ENCODE peak calls at places on chromosomes 2 and 18, in five cellular contexts. H is adrenal gland, A is vagina, D is ovary, N is OCI-LY7. Y is an unnamed sample.

GRCh38 chr2:8761529-8762164 is 75.8 kb downstream of the KIDINS220 start:
- DNase-seq in H (no peak), A (no peak), D (no peak), N (peak; percentile 45), Y (no peak)

GRCh38 chr2:117470311-117471095 is 344.0 kb upstream of the DDX18 start:
- DNase-seq in H (peak; percentile 23), A (no peak), D (no peak), N (peak; percentile 63), Y (no peak)

GRCh38 chr2:67574230-67574629 is 177.1 kb downstream of the ETAA1 start:
- DNase-seq in H (no peak), A (no peak), D (no peak), N (no peak), Y (no peak)

GRCh38 chr2:190360965-190361364 is 17.6 kb downstream of the INPP1 start:
- DNase-seq in H (no peak), A (no peak), D (no peak), N (no peak), Y (no peak)

GRCh38 chr2:219171231-219171651 is 1.4 kb upstream of the SLC23A3 start:
- DNase-seq in H (peak; percentile 82), A (no peak), D (peak; percentile 76), N (peak; percentile 63), Y (no peak)

GRCh38 chr2:229943171-229943570 is 20.9 kb downstream of the FBXO36 start:
- DNase-seq in H (no peak), A (no peak), D (no peak), N (no peak), Y (peak; percentile 23)

GRCh38 chr2:41728757-41729338 is 319.0 kb upstream of the PKDCC start:
- DNase-seq in H (peak; percentile 27), A (no peak), D (no peak), N (no peak), Y (no peak)

GRCh38 chr2:2409481-2409880 is 78.4 kb upstream of the MYT1L start:
- DNase-seq in H (no peak), A (no peak), D (no peak), N (no peak), Y (no peak)

GRCh38 chr2:213281156-213281555 is 3.1 kb upstream of the SPAG16 start:
- DNase-seq in H (no peak), A (no peak), D (no peak), N (no peak), Y (no peak)

GRCh38 chr2:120552800-120553471 is 182.7 kb upstream of the GLI2 start:
- DNase-seq in H (peak; percentile 93), A (no peak), D (peak; percentile 63), N (peak; percentile 2), Y (peak; percentile 87)

GRCh38 chr18:54181856-54182612 is 42.4 kb downstream of the MBD2 start:
- DNase-seq in H (no peak), A (no peak), D (no peak), N (no peak), Y (no peak)

GRCh38 chr2:113232730-113233129 is 46.0 kb downstream of the PAX8 start:
- DNase-seq in H (no peak), A (no peak), D (no peak), N (no peak), Y (no peak)

GRCh38 chr2:73823916-73824523 is 4.7 kb upstream of the STAMBP start:
- DNase-seq in H (peak; percentile 35), A (no peak), D (no peak), N (peak; percentile 79), Y (no peak)

GRCh38 chr2:8685697-8686358 is 4.0 kb downstream of the ID2 start:
- DNase-seq in H (peak; percentile 52), A (no peak), D (peak; percentile 78), N (peak; percentile 84), Y (peak; percentile 81)

GRCh38 chr2:54466880-54467279 is 10.8 kb downstream of the SPTBN1 start:
- DNase-seq in H (no peak), A (no peak), D (peak; percentile 32), N (no peak), Y (no peak)

GRCh38 chr2:19861771-19862170 is 40.0 kb downstream of the TTC32 start:
- DNase-seq in H (no peak), A (no peak), D (no peak), N (no peak), Y (no peak)

GRCh38 chr2:26052731-26053130 is 18.8 kb downstream of the RAB10 start:
- DNase-seq in H (no peak), A (no peak), D (no peak), N (no peak), Y (no peak)
- H3K4me1 ChIP-seq in H (peaks cover 74% of the 10 kb centered on the region), A (peaks cover 66% of the 10 kb centered on the region), D (peaks cover 11% of the 10 kb centered on the region), N (peaks cover 3% of the 10 kb centered on the region), Y (peaks cover 13% of the 10 kb centered on the region)

GRCh38 chr2:130826821-130827501 is 9.8 kb upstream of the ARHGEF4 start:
- DNase-seq in H (no peak), A (no peak), D (no peak), N (no peak), Y (no peak)
- H3K27ac ChIP-seq in H (no peak overlapping the region), A (no peak overlapping the region), D (no peak overlapping the region), N (no peak overlapping the region), Y (no peak overlapping the region)

DNA sequence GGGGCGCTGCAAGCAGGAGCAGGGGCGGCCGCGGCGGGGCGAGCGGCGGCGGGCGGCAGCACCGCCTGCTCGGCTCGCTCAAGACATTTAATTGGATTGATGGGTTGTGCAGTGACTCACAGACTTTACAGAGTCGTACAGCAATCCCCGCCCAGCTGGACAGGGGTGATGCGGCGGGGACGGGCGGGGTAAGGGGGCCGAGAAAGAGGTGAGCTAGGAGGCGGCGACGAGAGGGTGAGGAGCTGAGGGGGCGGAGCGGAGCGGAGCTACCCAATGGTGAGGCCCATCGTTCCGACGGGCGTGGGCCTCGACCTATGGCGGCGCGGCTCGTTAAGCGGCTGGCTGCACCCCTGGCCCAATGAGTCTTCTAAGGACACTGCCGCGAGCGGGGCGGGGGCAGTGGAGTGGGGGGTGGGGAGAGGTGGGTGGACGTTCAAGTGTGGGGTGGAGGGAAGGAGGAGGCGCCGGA is 97.1 kb upstream of the SERTAD2 start:
- DNase-seq in H (no peak), A (peak; percentile 100), D (peak; percentile 99), N (peak; percentile 99), Y (peak; percentile 99)
- TF ChIP-seq CTCF in H (peak; percentile 31), A (no peak), D (no peak), N (peak; percentile 14), Y (peak; percentile 25)

DNA sequence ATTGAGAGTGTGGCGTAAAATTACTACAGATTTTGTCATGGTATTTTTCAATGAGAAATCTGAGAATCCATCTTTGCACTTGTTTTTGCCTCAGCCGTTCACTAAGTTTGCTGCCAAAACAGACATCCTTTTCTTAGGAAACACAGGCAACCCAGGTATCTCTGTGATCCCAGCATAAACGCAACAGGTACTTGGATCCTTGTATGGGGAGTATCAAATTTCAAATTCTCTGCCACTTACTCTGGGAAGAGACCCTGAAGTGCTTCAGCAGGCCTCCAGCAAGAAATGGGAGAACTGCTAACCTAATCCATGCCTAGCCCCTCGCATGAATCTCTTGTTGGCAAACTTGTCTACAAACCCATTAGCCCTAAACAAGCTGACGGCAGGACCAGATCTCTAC is 83.1 kb downstream of the BCL11A start:
- DNase-seq in H (no peak), A (no peak), D (no peak), N (no peak), Y (no peak)
- H3K4me1 ChIP-seq in H (peaks cover 4% of the 10 kb centered on the region), A (no peaks in the 10 kb centered on the region), D (no peaks in the 10 kb centered on the region), N (peaks cover 10% of the 10 kb centered on the region), Y (no peaks in the 10 kb centered on the region)

DNA sequence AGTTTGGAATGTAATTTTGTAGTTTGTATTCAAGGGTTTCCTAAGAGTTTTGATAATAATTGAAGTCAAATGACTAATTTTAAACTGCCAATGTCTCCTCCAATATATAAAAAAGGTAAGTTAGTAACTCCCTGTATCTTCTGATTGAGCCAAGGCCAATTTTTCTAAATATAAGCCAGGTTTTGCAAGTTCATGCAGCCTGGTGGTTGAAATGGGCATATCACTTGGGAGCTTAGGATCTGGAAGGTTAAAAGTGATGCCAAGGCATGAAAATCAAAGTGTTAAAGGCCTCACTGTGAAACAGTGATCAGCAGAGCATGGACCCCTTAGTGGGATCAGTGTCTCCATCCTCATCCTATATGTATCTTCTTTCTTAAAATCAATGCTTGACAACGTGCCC is 60.5 kb downstream of the MERTK start:
- DNase-seq in H (no peak), A (no peak), D (no peak), N (no peak), Y (no peak)
- H3K27ac ChIP-seq in H (peak overlapping the region; percentile 6), A (peak overlapping the region; percentile 60), D (no peak overlapping the region), N (no peak overlapping the region), Y (no peak overlapping the region)

GRCh38 chr2:9778471-9779402 is 64.5 kb upstream of the TAF1B start:
- DNase-seq in H (no peak), A (no peak), D (no peak), N (no peak), Y (peak; percentile 40)

GRCh38 chr2:9781252-9781651 is 62.0 kb upstream of the TAF1B start:
- DNase-seq in H (no peak), A (no peak), D (no peak), N (no peak), Y (peak; percentile 23)

GRCh38 chr2:9780368-9781130 is 62.7 kb upstream of the TAF1B start:
- DNase-seq in H (no peak), A (no peak), D (no peak), N (no peak), Y (peak; percentile 36)

GRCh38 chr2:9779572-9780264 is 63.6 kb upstream of the TAF1B start:
- DNase-seq in H (no peak), A (no peak), D (no peak), N (peak; percentile 66), Y (peak; percentile 46)

GRCh38 chr2:9782197-9782719 is 61.0 kb upstream of the TAF1B start:
- DNase-seq in H (no peak), A (no peak), D (no peak), N (no peak), Y (peak; percentile 53)
- TF ChIP-seq CTCF in H (no peak), A (no peak), D (no peak), N (peak; percentile 46), Y (no peak)

Y was measured in lower lobe of right lung.